ENCODE peak calls at places on chromosomes 4 and X, in five cellular contexts. D is GM13977, C is fibroblast of pulmonary artery, F is hepatocyte, P is fibroblast of mammary gland. A is an unnamed sample.

GRCh38 chr4:78119698-78120097 is 62.6 kb downstream of the FRAS1 start:
- DNase-seq in D (no peak), C (no peak), F (no peak), P (peak), A (no peak)

GRCh38 chr4:1002131-1002630 is 9.0 kb upstream of the SLC26A1 start:
- DNase-seq in D (no peak), C (peak), F (peak), P (peak), A (no peak)

GRCh38 chr4:100356172-100356571 is 161.7 kb downstream of the EMCN start:
- DNase-seq in D (no peak), C (no peak), F (no peak), P (peak), A (peak)

GRCh38 chr4:188218392-188218791 is 79.2 kb downstream of the TRIML1 start:
- DNase-seq in D (no peak), C (no peak), F (no peak), P (no peak), A (no peak)

GRCh38 chrX:99301990-99302389 is 1108.1 kb downstream of the PCDH19 start:
- DNase-seq in D (peak), C (peak), F (peak), P (peak), A (no peak)

GRCh38 chr4:1084796-1085403 is 28.5 kb downstream of the RNF212 start:
- DNase-seq in D (no peak), C (no peak), F (peak), P (no peak), A (no peak)

GRCh38 chr4:141133146-141134006 is at the start of gene RNF150:
- DNase-seq in D (peak), C (peak), F (peak), P (peak), A (peak)

GRCh38 chrX:117711774-117712173 is 404.8 kb downstream of the KLHL13 start:
- DNase-seq in D (no peak), C (no peak), F (no peak), P (no peak), A (no peak)

DNA sequence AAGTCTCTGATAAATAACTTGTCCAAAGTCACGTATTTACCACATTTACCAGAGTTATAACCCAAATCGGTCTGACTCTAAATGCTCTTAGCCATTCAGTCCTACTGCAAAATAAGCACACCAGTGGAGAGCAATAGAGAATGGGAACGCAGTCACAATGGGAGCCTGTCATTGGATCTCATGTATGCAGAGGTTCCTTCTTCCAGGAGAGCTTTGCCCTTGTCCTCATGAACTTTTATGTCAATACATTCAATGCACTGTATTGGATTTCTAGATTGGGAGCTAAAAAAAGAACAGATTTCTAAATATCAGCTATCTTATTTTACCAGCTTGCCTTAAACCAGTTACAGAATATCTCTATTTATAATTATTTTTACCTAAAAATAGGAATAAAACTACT is 149.1 kb upstream of the CXXC4 start:
- DNase-seq in D (no peak), C (no peak), F (no peak), P (no peak), A (no peak)
- TF ChIP-seq CTCF in D (no peak), C (no peak), F (no peak), P (no peak), A (no peak)

GRCh38 chr4:145623831-145624230 is 4.6 kb downstream of the MMAA start:
- DNase-seq in D (no peak), C (peak), F (no peak), P (peak), A (no peak)

GRCh38 chr4:145618912-145619638 is at the start of gene MMAA:
- DNase-seq in D (peak), C (peak), F (peak), P (peak), A (peak)

GRCh38 chr4:145614235-145614615 is 5.0 kb upstream of the MMAA start:
- DNase-seq in D (no peak), C (no peak), F (no peak), P (no peak), A (no peak)

GRCh38 chr4:145618210-145618911 is 824 bp upstream of the MMAA start:
- DNase-seq in D (peak), C (peak), F (peak), P (peak), A (no peak)

GRCh38 chr4:145619639-145619996 is 433 bp downstream of the MMAA start:
- DNase-seq in D (no peak), C (peak), F (peak), P (peak), A (peak)
- TF ChIP-seq CTCF in D (no peak), C (no peak), F (no peak), P (no peak), A (peak)

DNA sequence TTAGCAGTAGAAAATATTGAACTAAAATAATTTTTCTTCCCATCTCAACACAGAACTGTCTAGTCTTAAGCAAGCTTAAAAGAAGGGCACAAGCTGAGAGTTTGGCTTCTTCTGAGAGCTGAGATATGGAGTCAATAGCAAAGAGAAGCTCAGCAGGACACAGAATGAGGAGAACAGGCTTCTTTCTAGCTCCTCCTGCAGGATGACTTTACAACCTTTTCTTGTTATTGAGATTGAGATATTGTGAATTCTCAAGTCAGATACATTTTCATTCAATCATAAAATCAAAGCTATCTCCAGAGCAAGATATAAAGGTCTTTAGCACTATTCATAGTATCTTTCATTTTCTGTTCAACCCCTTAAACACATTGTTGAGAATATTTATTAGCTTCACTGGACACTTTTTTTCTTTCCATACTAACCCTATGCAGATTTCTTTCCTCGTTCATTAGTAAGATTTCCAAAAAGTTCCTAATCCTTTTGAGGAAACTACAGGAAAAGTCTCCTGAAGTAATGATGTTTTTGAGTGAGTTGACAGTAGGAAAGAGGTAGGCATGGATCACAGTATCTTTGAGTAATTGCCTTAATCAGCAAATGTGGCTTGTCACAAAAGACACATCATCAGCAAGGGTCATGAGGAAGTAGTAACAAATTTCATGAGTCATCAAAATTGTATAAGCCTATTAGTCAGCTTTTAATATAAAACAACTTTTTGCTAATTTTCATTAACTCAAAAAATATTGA is 17.8 kb upstream of the CXCL3 start:
- DNase-seq in D (no peak), C (peak), F (no peak), P (peak), A (no peak)
- TF ChIP-seq CTCF in D (no peak), C (no peak), F (no peak), P (peak), A (no peak)

DNA sequence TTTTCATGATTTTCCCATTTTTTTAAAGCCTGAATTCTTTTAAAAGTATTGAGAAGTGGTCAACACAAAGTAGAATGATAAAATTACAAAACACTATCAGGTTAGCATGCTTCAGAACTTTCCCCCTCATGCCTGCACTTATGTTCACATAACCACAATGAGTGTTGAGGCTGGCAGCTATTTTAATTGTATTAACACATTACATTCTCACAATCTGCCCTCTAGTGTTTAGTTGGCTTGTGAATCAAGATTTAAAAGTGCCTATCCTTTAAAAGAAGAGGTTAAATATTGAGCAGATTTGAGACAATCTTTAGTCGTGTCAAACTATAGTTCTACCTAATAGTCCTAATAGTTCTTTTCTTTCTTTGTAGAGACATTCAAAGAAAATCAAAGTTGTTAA is 93.6 kb upstream of the NAP1L5 start:
- DNase-seq in D (no peak), C (peak), F (no peak), P (peak), A (no peak)
- TF ChIP-seq CTCF in D (peak), C (no peak), F (no peak), P (peak), A (peak)

GRCh38 chr4:39259571-39260330 is 77.4 kb downstream of the WDR19 start:
- DNase-seq in D (no peak), C (peak), F (no peak), P (peak), A (no peak)

GRCh38 chr4:39255916-39256315 is 73.6 kb downstream of the WDR19 start:
- DNase-seq in D (no peak), C (peak), F (no peak), P (no peak), A (no peak)

GRCh38 chr4:39256436-39256835 is 74.1 kb downstream of the WDR19 start:
- DNase-seq in D (no peak), C (peak), F (no peak), P (no peak), A (no peak)

GRCh38 chr4:39255266-39255665 is 72.9 kb downstream of the WDR19 start:
- DNase-seq in D (no peak), C (peak), F (no peak), P (peak), A (no peak)
- TF ChIP-seq CTCF in D (peak), C (peak), F (peak), P (peak), A (peak)

DNA sequence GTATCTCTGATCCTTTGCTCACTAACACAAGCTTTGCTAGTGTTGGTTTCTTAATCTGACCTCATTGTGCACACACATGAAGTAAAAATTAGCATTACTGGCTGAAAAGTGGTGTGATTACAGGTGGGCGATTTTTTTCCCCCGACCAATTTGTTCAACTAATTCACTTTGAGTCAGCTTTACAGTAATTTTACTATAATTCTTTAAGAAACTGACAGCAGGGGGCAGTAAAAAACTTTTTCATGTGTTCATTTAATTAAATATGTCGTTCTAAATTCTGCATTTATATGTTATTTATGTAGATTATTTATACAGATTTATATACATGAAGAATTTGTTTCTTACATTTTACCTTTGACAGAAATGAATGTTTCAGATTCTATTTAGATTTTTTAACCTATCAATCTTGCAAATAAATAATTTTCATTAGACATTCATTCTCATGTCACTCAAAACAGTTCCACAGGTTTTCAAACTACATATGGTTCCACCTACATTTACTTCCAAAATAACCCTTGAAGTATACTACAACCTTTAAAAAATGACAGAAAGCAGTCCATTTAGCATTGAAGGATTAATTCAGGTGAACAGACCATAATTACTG is 17.5 kb downstream of the PALLD start:
- DNase-seq in D (peak), C (peak), F (peak), P (peak), A (no peak)
- TF ChIP-seq CTCF in D (peak), C (peak), F (peak), P (peak), A (no peak)

DNA sequence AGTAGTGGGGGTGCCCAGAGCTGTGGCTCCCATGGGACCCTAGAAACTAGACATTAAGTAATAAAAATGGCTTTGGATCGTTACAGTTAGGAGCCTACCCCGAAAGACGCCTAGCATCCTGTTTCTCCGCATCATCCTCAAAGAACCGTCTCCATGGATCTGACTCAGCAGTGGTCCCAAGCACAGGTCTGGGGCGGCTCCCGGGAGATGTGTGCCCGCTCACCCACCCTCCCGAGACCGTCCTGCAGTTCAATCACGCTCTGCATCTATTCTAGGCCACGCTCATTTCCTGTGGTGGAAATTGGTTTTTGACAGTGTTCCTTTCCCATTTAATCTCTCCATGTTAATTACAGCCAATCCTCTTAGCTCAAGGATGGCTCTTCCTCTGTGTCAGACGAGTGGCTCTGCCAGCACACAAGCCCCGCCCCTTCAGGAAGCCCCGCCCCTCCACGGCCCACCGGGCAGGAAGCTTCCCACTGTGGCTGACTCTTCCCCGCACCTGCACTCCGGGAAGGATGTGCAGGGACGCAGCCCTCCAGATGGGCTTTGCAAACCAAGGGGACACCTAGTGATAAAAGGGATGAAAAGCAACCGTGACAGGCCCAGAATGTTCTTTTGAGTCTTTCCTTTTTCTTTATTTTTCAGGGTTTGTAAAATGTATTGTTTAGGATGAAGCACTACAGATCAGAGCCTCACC is 34.5 kb upstream of the HELT start:
- DNase-seq in D (peak), C (peak), F (peak), P (peak), A (peak)
- TF ChIP-seq CTCF in D (peak), C (peak), F (peak), P (peak), A (peak)

DNA sequence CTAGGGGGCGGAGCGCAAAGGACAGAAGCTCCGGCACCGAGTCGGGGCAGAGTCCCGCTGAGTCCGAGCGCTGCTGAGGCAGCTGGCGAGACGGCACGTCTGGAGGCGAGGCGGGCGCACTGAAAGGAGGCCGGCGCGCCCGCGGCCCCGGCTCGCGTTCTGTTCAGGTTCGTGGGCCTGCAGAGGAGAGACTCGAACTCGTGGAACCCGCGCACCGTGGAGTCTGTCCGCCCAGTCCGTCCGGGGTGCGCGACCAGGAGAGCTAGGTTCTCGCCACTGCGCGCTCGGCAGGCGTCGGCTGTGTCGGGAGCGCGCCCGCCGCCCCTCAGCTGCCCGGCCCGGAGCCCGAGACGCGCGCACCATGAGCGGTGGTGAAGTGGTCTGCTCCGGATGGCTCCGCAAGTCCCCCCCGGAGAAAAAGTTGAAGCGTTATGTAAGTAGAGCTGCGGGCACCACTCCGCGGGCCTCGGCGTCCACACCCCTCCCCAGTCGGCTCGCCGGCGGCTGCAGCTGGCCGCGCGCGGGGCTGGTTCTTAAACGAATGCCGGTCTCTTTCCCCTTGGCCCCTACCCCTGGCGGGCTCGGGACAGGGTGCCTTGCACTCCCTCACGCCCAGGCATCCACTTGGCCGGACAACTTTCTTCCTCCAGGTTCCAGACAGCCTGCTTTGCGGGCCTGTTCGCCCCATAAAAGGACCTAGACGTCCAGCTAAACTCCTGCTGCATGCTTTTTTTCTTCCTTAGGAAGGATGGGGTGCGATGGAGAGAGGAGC is at the start of gene GAB1:
- DNase-seq in D (peak), C (peak), F (peak), P (peak), A (no peak)
- TF ChIP-seq CTCF in D (peak), C (no peak), F (peak), P (no peak), A (no peak)

GRCh38 chr4:119498520-119498919 is 130.1 kb downstream of the PDE5A start:
- DNase-seq in D (no peak), C (peak), F (peak), P (peak), A (no peak)

GRCh38 chr4:119489305-119489704 is 139.3 kb downstream of the PDE5A start:
- DNase-seq in D (no peak), C (no peak), F (no peak), P (no peak), A (no peak)

GRCh38 chr4:119490335-119490734 is 138.3 kb downstream of the PDE5A start:
- DNase-seq in D (no peak), C (peak), F (peak), P (peak), A (no peak)

DNA sequence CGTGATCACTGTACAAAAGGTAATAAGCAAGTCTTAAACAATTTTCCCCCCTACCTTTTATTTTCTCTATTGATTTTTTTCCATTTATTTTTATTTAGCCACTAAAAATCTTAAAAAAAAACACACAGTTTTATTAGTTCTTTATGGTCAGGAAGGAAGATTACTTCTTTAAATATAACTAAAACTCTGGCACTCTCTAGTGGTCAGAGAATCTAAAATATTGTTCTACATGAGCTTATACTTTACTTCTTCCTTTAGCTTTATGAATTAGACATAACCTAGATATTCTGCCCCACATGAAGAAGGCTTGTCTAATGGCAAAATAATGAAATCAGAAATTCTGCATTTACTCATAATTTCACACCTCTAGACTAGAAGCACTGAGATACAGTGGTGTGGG is 135.2 kb downstream of the PDE5A start:
- DNase-seq in D (no peak), C (peak), F (no peak), P (peak), A (no peak)
- TF ChIP-seq CTCF in D (peak), C (no peak), F (peak), P (peak), A (peak)

GRCh38 chr4:42404001-42404400 is 6.7 kb downstream of the SHISA3 start:
- DNase-seq in D (no peak), C (no peak), F (no peak), P (no peak), A (no peak)
- TF ChIP-seq CTCF in D (no peak), C (peak), F (no peak), P (no peak), A (no peak)